ENCODE peak calls at places on chromosomes 5 and 9, in five cellular contexts. N, J, O, B and H are unnamed samples.
A peak's percentile ranks its signal among the peaks of the same experiment; 100 is the strongest.

GRCh38 chr5:67221487-67222242 is 25.1 kb upstream of the CD180 start:
- DNase-seq in N (no peak), J (no peak), O (no peak), B (no peak), H (no peak)

GRCh38 chr5:174504266-174504726 is 220.1 kb upstream of the MSX2 start:
- DNase-seq in N (no peak), B (peak; percentile 36), O (no peak), J (no peak), H (no peak)

GRCh38 chr9:122138560-122139268 is 20.9 kb downstream of the NDUFA8 start:
- DNase-seq in J (no peak), B (no peak), O (no peak), N (no peak), H (no peak)

GRCh38 chr9:94785211-94786169 is 59.0 kb downstream of the AOPEP start:
- DNase-seq in O (no peak), B (no peak), N (no peak), J (no peak), H (no peak)

GRCh38 chr5:76371955-76372319 is 31.1 kb upstream of the IQGAP2 start:
- DNase-seq in O (no peak), J (peak; percentile 30), N (no peak), B (peak; percentile 26), H (no peak)

GRCh38 chr9:128027166-128027539 is 40.0 kb downstream of the NAIF1 start:
- DNase-seq in O (no peak), J (no peak), N (no peak), B (no peak), H (no peak)

GRCh38 chr5:160045004-160045403 is 36.1 kb downstream of the TTC1 start:
- DNase-seq in O (no peak), J (no peak), B (peak; percentile 19), N (no peak), H (no peak)

GRCh38 chr9:79471577-79472543 is 99.9 kb upstream of the TLE4 start:
- DNase-seq in O (peak; percentile 80), B (peak; percentile 38), N (peak; percentile 47), J (peak; percentile 53), H (peak; percentile 34)

GRCh38 chr5:111582962-111583669 is 70.8 kb upstream of the STARD4 start:
- DNase-seq in O (no peak), B (peak; percentile 96), J (peak; percentile 28), N (no peak), H (no peak)

GRCh38 chr9:34322899-34323591 is 6.0 kb downstream of the KIF24 start:
- DNase-seq in J (no peak), O (no peak), N (no peak), B (no peak), H (no peak)

GRCh38 chr5:127080001-127080478 is 6.7 kb upstream of the C5orf63 start:
- DNase-seq in B (no peak), J (peak; percentile 53), N (no peak), O (no peak), H (no peak)

GRCh38 chr9:80995759-80996158 is 693.6 kb downstream of the TLE1 start:
- DNase-seq in N (no peak), O (no peak), J (peak; percentile 5), B (peak; percentile 69), H (no peak)

GRCh38 chr9:20980713-20981481 is 50.5 kb downstream of the HACD4 start:
- DNase-seq in N (no peak), B (peak; percentile 93), J (no peak), O (no peak), H (no peak)

GRCh38 chr5:119483155-119483554 is 30.9 kb downstream of the HSD17B4 start:
- DNase-seq in B (no peak), N (no peak), J (no peak), O (no peak), H (no peak)

GRCh38 chr5:179731791-179732411 is 721 bp upstream of the MAML1 start:
- DNase-seq in O (peak; percentile 84), J (peak; percentile 73), N (peak; percentile 41), B (peak; percentile 82), H (peak; percentile 43)

GRCh38 chr5:5826911-5827310 is 404.4 kb downstream of the ICE1 start:
- DNase-seq in O (no peak), B (peak; percentile 7), J (no peak), N (no peak), H (no peak)

GRCh38 chr9:129312731-129313130 is 134.7 kb upstream of the IER5L start:
- DNase-seq in J (no peak), O (peak; percentile 48), N (no peak), B (no peak), H (no peak)

GRCh38 chr5:159765034-159765433 is 151.2 kb upstream of the ADRA1B start:
- DNase-seq in N (no peak), O (no peak), J (no peak), B (peak; percentile 61), H (no peak)

GRCh38 chr9:127225747-127226646 is 38.6 kb upstream of the GARNL3 start:
- DNase-seq in O (no peak), J (peak; percentile 35), B (no peak), N (no peak), H (peak; percentile 14)

GRCh38 chr5:150780180-150780692 is 1.7 kb downstream of the SMIM3 start:
- DNase-seq in O (peak; percentile 82), B (peak; percentile 66), N (no peak), J (no peak), H (peak; percentile 42)

GRCh38 chr5:142726188-142726731 is 40.4 kb upstream of the FGF1 start:
- DNase-seq in J (no peak), N (no peak), O (no peak), B (peak; percentile 87), H (no peak)

GRCh38 chr9:23015557-23015956 is 568.9 kb downstream of the DMRTA1 start:
- DNase-seq in J (no peak), O (no peak), B (no peak), N (no peak), H (no peak)

GRCh38 chr9:21677834-21678233 is 124.6 kb upstream of the MTAP start:
- DNase-seq in O (no peak), B (peak; percentile 95), N (no peak), J (no peak), H (no peak)

GRCh38 chr5:13278148-13278547 is 666.3 kb downstream of the DNAH5 start:
- DNase-seq in N (no peak), O (no peak), B (no peak), J (no peak), H (no peak)

GRCh38 chr5:173745123-173745522 is 128.7 kb upstream of the BOD1 start:
- DNase-seq in J (no peak), O (no peak), B (no peak), N (no peak), H (peak; percentile 32)

GRCh38 chr5:14349029-14349428 is 205.9 kb downstream of the TRIO start:
- DNase-seq in J (no peak), B (no peak), N (no peak), O (no peak), H (no peak)

GRCh38 chr9:69307446-69308216 is 17.4 kb upstream of the ENTREP1 start:
- DNase-seq in B (peak; percentile 98), O (no peak), N (peak; percentile 34), J (peak; percentile 35), H (no peak)

GRCh38 chr9:38687389-38687842 is 32.5 kb downstream of the FAM240B start:
- DNase-seq in N (peak; percentile 81), B (peak; percentile 32), O (peak; percentile 88), J (peak; percentile 60), H (peak; percentile 85)

GRCh38 chr5:176538505-176538806 is 1.3 kb upstream of the RNF44 start:
- DNase-seq in B (no peak), O (peak; percentile 33), J (peak; percentile 25), N (no peak), H (no peak)

GRCh38 chr5:39231705-39232525 is 12.6 kb upstream of the FYB1 start:
- DNase-seq in N (no peak), O (no peak), J (no peak), B (peak; percentile 35), H (no peak)

GRCh38 chr5:126720369-126720768 is 56.6 kb upstream of the LMNB1 start:
- DNase-seq in O (no peak), B (no peak), J (no peak), N (no peak), H (no peak)

GRCh38 chr9:97571664-97572063 is 61.5 kb downstream of the TSTD2 start:
- DNase-seq in N (no peak), J (peak; percentile 58), O (no peak), B (no peak), H (no peak)

DNA sequence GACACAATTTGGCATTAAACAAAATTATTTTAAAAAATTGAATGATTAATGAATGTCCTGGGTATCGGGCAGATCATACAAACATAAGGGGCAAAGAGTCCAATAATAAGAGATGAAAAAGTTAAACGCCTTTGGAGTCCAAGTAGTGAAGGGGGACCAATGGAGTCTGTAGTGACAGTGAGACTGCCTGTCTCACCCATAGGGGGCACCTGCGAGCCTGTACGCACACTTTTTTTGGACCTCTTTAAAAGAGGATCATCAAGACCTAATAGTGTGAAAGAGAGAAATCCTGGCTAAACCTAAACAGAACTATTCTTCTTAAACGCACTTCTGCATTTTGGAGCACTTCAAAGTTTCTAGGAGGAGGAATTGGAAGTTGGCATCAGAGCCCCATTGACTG is 636.0 kb upstream of the KLF4 start:
- DNase-seq in B (no peak), N (no peak), O (no peak), J (no peak), H (no peak)
- TF ChIP-seq CTCF in B (peak; percentile 42), N (no peak), O (peak; percentile 1), J (no peak), H (no peak)

DNA sequence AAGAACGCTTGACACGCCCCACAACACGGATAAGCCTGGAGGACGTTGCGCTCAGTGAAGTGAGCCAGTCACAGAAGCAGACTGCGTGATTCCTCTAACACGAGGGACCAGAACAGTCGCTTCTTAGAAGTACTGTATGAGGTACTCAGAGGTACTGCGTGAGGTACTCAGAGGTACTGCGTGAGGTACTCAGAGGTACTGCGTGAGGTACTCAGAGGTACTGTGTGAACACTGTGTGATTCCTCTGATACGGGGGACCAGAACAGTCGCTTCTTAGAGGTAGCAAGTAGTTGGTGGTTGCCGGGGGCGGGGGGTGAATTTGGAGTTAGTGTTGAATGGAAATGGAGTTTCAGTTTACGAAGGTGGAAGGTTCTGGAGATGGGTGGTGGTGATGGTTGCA is 5.8 kb downstream of the NDUFS6 start:
- DNase-seq in J (no peak), B (no peak), O (no peak), N (no peak), H (no peak)
- H3K36me3 ChIP-seq in J (no peaks in the 10 kb centered on the region), B (peaks cover 35% of the 10 kb centered on the region), O (peaks cover 39% of the 10 kb centered on the region), N (no peaks in the 10 kb centered on the region), H (peaks cover 7% of the 10 kb centered on the region)

GRCh38 chr5:157963244-157963643 is 104.3 kb upstream of the CLINT1 start:
- DNase-seq in B (no peak), N (no peak), J (no peak), O (no peak), H (no peak)
- H3K4me3 ChIP-seq in B (no peak overlapping the region), N (no peak overlapping the region), J (no peak overlapping the region), O (no peak overlapping the region), H (no peak overlapping the region)

DNA sequence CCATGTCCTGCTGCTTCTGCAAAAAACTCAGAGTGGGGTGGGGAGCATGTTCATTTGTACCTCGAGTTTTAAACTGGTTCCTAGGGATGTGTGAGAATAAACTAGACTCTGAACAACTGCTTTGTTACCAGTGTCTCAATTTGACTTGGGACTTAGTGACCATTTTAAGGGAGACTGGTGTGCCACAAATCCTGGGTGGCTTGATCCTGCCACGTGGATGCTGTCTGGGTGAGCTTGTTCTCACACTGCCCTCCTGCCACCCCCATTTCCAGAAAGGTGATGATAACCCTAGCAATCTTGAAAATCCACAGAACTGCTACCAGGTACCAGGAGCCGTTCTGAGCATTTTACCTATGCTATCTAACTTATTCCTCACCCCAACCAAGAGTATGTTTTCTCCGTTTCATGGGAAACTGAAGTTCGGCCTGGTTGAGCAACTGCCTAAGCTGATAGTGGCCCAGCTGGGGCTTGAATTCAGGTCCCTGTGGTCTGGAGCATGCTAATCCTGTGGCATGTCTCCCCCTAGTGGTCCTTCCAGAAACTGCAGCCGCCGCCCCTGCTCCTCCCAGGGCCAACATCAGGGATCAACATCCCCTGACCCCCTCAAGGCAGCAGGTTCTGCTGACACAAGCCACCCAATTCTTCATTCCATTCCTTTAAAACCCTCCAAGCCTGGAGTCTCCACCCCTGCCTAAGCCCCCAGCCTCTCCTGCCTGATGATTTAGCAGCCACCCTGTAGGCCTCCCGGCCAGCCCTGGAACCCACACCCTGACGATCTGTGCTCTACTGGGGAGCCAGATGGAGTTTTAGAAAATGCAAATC is 2.8 kb downstream of the IL3 start:
- DNase-seq in N (peak; percentile 57), J (peak; percentile 81), B (peak; percentile 36), O (peak; percentile 84), H (peak; percentile 82)
- TF ChIP-seq CTCF in N (peak; percentile 98), J (peak; percentile 83), B (peak; percentile 96), O (peak; percentile 91), H (peak; percentile 98)